ENCODE peak calls at places on chromosomes 6 and 20, in ten cellular contexts. N is fibroblast of lung, J is IMR-90, A is SK-N-SH, G is HepG2, T is neural progenitor cell, C is endodermal cell, Z is colonic mucosa, Q is H9, K is HCT116. B is an unnamed sample.

GRCh38 chr6:369559-370431 is 21.8 kb upstream of the IRF4 start:
- DNase-seq in G (no peak), Z (no peak), K (no peak), C (no peak), N (no peak), J (no peak), T (no peak), A (no peak), Q (no peak), B (peak; percentile 64)

GRCh38 chr6:111423960-111424846 is 58.8 kb downstream of the REV3L start:
- DNase-seq in J (peak; percentile 10), G (no peak), K (no peak), T (no peak), A (peak; percentile 63), C (no peak), Q (no peak), Z (peak; percentile 76), N (peak; percentile 41), B (no peak)

GRCh38 chr20:36775196-36775595 is 1.6 kb upstream of the DSN1 start:
- DNase-seq in N (no peak), K (no peak), Q (no peak), C (no peak), G (no peak), Z (no peak), A (peak; percentile 6), T (no peak), J (no peak), B (peak; percentile 17)

GRCh38 chr6:81766482-81767069 is 14.1 kb upstream of the TENT5A start:
- DNase-seq in J (peak; percentile 93), Z (peak; percentile 48), N (peak; percentile 97), Q (no peak), K (no peak), A (no peak), C (no peak), T (no peak), G (peak; percentile 78), B (no peak)

GRCh38 chr6:138978229-138978628 is 9.8 kb downstream of the REPS1 start:
- DNase-seq in C (no peak), Z (no peak), G (no peak), T (no peak), N (no peak), A (no peak), J (no peak), Q (no peak), K (no peak), B (no peak)

GRCh38 chr6:138007014-138007472 is 100.2 kb downstream of the PERP start:
- DNase-seq in Z (peak; percentile 54), A (peak; percentile 7), J (peak; percentile 33), C (peak; percentile 89), G (peak; percentile 48), T (peak; percentile 67), N (peak; percentile 31), Q (peak; percentile 65), K (peak; percentile 45), B (no peak)

GRCh38 chr6:170011233-170012142 is 260.1 kb downstream of the ERMARD start:
- DNase-seq in Q (peak; percentile 23), T (peak; percentile 11), J (no peak), C (no peak), N (no peak), G (no peak), Z (peak; percentile 12), K (no peak), A (no peak), B (peak; percentile 93)

GRCh38 chr6:509676-510075 is 118.1 kb downstream of the IRF4 start:
- DNase-seq in Z (no peak), C (no peak), K (no peak), J (no peak), N (no peak), T (no peak), A (no peak), G (no peak), Q (no peak), B (no peak)

GRCh38 chr6:44806656-44807055 is 419.1 kb downstream of the CDC5L start:
- DNase-seq in N (no peak), C (no peak), G (no peak), Z (no peak), K (no peak), T (no peak), J (no peak), Q (no peak), A (no peak), B (no peak)

GRCh38 chr6:139030539-139030938 is 2.0 kb downstream of the ABRACL start:
- DNase-seq in N (no peak), Q (no peak), Z (no peak), K (no peak), A (no peak), C (no peak), G (no peak), J (no peak), T (no peak), B (no peak)

GRCh38 chr20:36311854-36312723 is 6.0 kb downstream of the DLGAP4 start:
- DNase-seq in A (no peak), Q (no peak), K (no peak), J (no peak), C (peak; percentile 29), N (no peak), T (no peak), Z (no peak), G (no peak), B (peak; percentile 21)

GRCh38 chr6:35443341-35444030 is 8.7 kb upstream of the FANCE start:
- DNase-seq in A (no peak), K (no peak), N (no peak), G (no peak), J (no peak), C (no peak), Z (no peak), Q (no peak), T (no peak), B (peak; percentile 58)

GRCh38 chr20:43942661-43943285 is 28.1 kb downstream of the TOX2 start:
- DNase-seq in Q (no peak), C (no peak), N (peak; percentile 80), K (peak; percentile 21), A (no peak), T (no peak), Z (no peak), G (no peak), J (peak; percentile 85), B (no peak)

GRCh38 chr20:63740070-63740500 is 509 bp downstream of the SLC2A4RG start:
- DNase-seq in Q (peak; percentile 32), G (no peak), Z (peak; percentile 49), K (no peak), A (peak; percentile 87), J (peak; percentile 7), N (peak; percentile 37), T (peak; percentile 85), C (no peak), B (peak; percentile 91)

GRCh38 chr6:39348740-39349139 is 26.2 kb upstream of the KCNK16 start:
- DNase-seq in N (no peak), G (no peak), K (no peak), A (no peak), C (no peak), Z (no peak), T (no peak), Q (no peak), J (no peak), B (no peak)

GRCh38 chr6:3593161-3593560 is 136.3 kb upstream of the SLC22A23 start:
- DNase-seq in K (no peak), N (no peak), Z (no peak), Q (no peak), J (no peak), T (no peak), A (no peak), C (no peak), G (no peak), B (no peak)

GRCh38 chr20:57746832-57747404 is 37.1 kb upstream of the PMEPA1 start:
- DNase-seq in J (no peak), N (no peak), C (no peak), T (no peak), Q (no peak), K (no peak), G (no peak), A (peak; percentile 70), Z (no peak), B (peak; percentile 27)

GRCh38 chr20:20780127-20780822 is 67.8 kb upstream of the RALGAPA2 start:
- DNase-seq in Z (peak; percentile 80), C (peak; percentile 62), J (no peak), Q (peak; percentile 33), K (no peak), G (peak; percentile 21), N (no peak), T (no peak), A (no peak), B (peak; percentile 84)

GRCh38 chr6:35077006-35077712 is 64.0 kb downstream of the TCP11 start:
- DNase-seq in A (no peak), N (no peak), T (no peak), J (no peak), K (no peak), Z (no peak), C (no peak), G (no peak), Q (no peak), B (peak; percentile 52)

GRCh38 chr6:166687538-166688259 is 60.6 kb upstream of the RPS6KA2 start:
- DNase-seq in Z (no peak), A (no peak), C (peak; percentile 79), T (peak; percentile 52), J (no peak), K (no peak), Q (peak; percentile 74), N (no peak), G (no peak), B (no peak)
- H3K9ac ChIP-seq in Z (no peak overlapping the region), A (no peak overlapping the region), C (no peak overlapping the region), T (no peak overlapping the region), J (no peak overlapping the region), K (no peak overlapping the region), Q (no peak overlapping the region), N (no peak overlapping the region), G (no peak overlapping the region), B (no peak overlapping the region)

GRCh38 chr6:128487055-128487454 is 33.3 kb downstream of the PTPRK start:
- DNase-seq in C (peak; percentile 65), J (no peak), N (no peak), Z (no peak), K (no peak), T (no peak), A (no peak), G (peak; percentile 46), Q (no peak), B (no peak)
- TF ChIP-seq CTCF in C (peak; percentile 75), J (peak; percentile 18), N (peak; percentile 33), Z (peak; percentile 23), K (no peak), T (peak; percentile 35), A (peak; percentile 48), G (peak; percentile 60), Q (peak; percentile 57), B (peak; percentile 18)

GRCh38 chr6:1766663-1767062 is 156.9 kb downstream of the FOXC1 start:
- DNase-seq in T (no peak), J (peak; percentile 29), A (peak; percentile 42), G (no peak), K (no peak), C (no peak), Z (no peak), Q (no peak), N (peak; percentile 33), B (no peak)
- H3K4me1 ChIP-seq in T (peaks cover 16% of the 10 kb centered on the region), J (peaks cover 11% of the 10 kb centered on the region), A (peaks cover 23% of the 10 kb centered on the region), G (peaks cover 15% of the 10 kb centered on the region), K (peaks cover 10% of the 10 kb centered on the region), C (no peaks in the 10 kb centered on the region), Z (peaks cover 6% of the 10 kb centered on the region), Q (no peaks in the 10 kb centered on the region), N (peaks cover 5% of the 10 kb centered on the region), B (peaks cover 17% of the 10 kb centered on the region)

DNA sequence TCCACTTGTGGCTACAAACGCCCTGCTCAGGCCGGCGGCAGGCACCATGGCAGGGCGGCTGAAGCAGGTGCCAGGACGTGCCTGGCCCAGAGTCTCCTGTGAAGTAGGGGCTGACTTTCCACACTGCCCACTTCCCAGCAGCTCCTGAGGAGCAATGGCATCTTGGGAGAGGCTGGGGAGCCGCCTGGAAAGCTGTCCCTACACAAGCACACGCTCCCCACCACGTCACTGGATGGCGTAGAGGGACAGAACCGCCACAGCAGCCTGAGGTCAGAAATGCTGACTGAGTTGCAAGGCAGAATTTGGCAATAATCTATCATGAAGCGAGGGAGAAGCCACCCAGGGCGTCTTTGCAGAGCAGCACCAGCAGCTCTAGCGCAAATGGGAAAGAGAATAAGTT is 86.3 kb downstream of the NINL start:
- DNase-seq in J (no peak), C (no peak), N (no peak), A (no peak), T (no peak), Q (no peak), K (no peak), G (no peak), Z (no peak), B (peak; percentile 32)
- H3K9ac ChIP-seq in J (no peak overlapping the region), C (no peak overlapping the region), N (no peak overlapping the region), A (no peak overlapping the region), T (no peak overlapping the region), Q (no peak overlapping the region), K (no peak overlapping the region), G (no peak overlapping the region), Z (no peak overlapping the region), B (no peak overlapping the region)

B was measured in kidney.